ENCODE peak calls at places on chromosomes 12 and 14, in five cellular contexts. J is HCT116, I is heart right ventricle, W is fibroblast of lung, M is suprapubic skin. A is an unnamed sample.
A peak's percentile ranks its signal among the peaks of the same experiment; 100 is the strongest.

GRCh38 chr12:49336645-49337584 is at the start of gene C1QL4:
- DNase-seq in I (peak; percentile 81), M (peak; percentile 89), W (peak; percentile 52), J (peak; percentile 33), A (peak; percentile 96)

GRCh38 chr14:76772300-76773187 is 11.3 kb downstream of the VASH1 start:
- DNase-seq in I (peak; percentile 87), J (no peak), W (peak; percentile 44), M (no peak), A (no peak)

GRCh38 chr14:96126339-96126770 is 78.3 kb upstream of the BDKRB2 start:
- DNase-seq in W (no peak), M (no peak), I (no peak), J (no peak), A (peak; percentile 36)

GRCh38 chr14:21795456-21795855 is 121.8 kb upstream of the OR4E1 start:
- DNase-seq in W (no peak), I (no peak), M (no peak), J (no peak), A (no peak)

GRCh38 chr12:85092814-85093370 is 56.7 kb downstream of the LRRIQ1 start:
- DNase-seq in J (peak; percentile 69), M (no peak), W (no peak), I (no peak), A (no peak)

GRCh38 chr12:24814379-24815086 is 134.4 kb downstream of the BCAT1 start:
- DNase-seq in I (no peak), W (no peak), M (no peak), J (no peak), A (no peak)

GRCh38 chr12:45423931-45424330 is 208.0 kb downstream of the ANO6 start:
- DNase-seq in J (no peak), W (no peak), I (no peak), M (no peak), A (no peak)

GRCh38 chr14:29243355-29243754 is 476.8 kb downstream of the FOXG1 start:
- DNase-seq in I (no peak), M (no peak), J (no peak), W (peak; percentile 56), A (no peak)

GRCh38 chr12:3944620-3945019 is 71.4 kb upstream of the PARP11 start:
- DNase-seq in W (no peak), J (no peak), M (no peak), I (no peak), A (no peak)

GRCh38 chr12:66011731-66012130 is 118.8 kb downstream of the LLPH start:
- DNase-seq in I (no peak), W (no peak), M (no peak), J (no peak), A (no peak)

GRCh38 chr12:52228366-52228765 is 4.7 kb upstream of the KRT7 start:
- DNase-seq in I (no peak), M (no peak), J (no peak), W (no peak), A (no peak)

GRCh38 chr12:25557830-25558436 is 4.8 kb upstream of the LMNTD1 start:
- DNase-seq in I (no peak), J (peak; percentile 54), W (peak; percentile 73), M (no peak), A (no peak)

GRCh38 chr12:4763549-4763948 is 43.3 kb downstream of the GALNT8 start:
- DNase-seq in W (peak; percentile 23), J (peak; percentile 45), M (no peak), I (no peak), A (no peak)

GRCh38 chr12:31471061-31471460 is 119.9 kb downstream of the DENND5B start:
- DNase-seq in W (no peak), M (no peak), I (no peak), J (no peak), A (no peak)

GRCh38 chr12:106248177-106248848 is 493 bp upstream of the CKAP4 start:
- DNase-seq in I (peak; percentile 79), W (peak; percentile 71), M (peak; percentile 87), J (no peak), A (peak; percentile 88)

GRCh38 chr14:74985028-74985310 is 17.8 kb upstream of the EIF2B2 start:
- DNase-seq in J (no peak), I (no peak), W (no peak), M (no peak), A (no peak)

GRCh38 chr12:11765817-11766794 is 116.6 kb downstream of the ETV6 start:
- DNase-seq in J (no peak), I (peak; percentile 67), M (no peak), W (peak; percentile 79), A (no peak)

GRCh38 chr14:95362180-95362494 is 42.4 kb upstream of the CLMN start:
- DNase-seq in W (no peak), I (no peak), M (no peak), J (no peak), A (no peak)

GRCh38 chr12:3042394-3042793 is 34.8 kb upstream of the TSPAN9 start:
- DNase-seq in I (peak; percentile 63), M (no peak), W (no peak), J (no peak), A (no peak)

GRCh38 chr14:101870273-101870939 is 94.0 kb upstream of the DYNC1H1 start:
- DNase-seq in M (no peak), W (no peak), I (no peak), J (no peak), A (no peak)

GRCh38 chr14:76109087-76109880 is 42.4 kb upstream of the GPATCH2L start:
- DNase-seq in W (no peak), M (no peak), J (no peak), I (no peak), A (no peak)

GRCh38 chr14:100872641-100873071 is 30.9 kb downstream of the RTL1 start:
- DNase-seq in I (no peak), J (no peak), W (no peak), M (peak; percentile 53), A (no peak)

GRCh38 chr12:105939181-105939721 is 199.5 kb downstream of the NUAK1 start:
- DNase-seq in W (no peak), I (no peak), M (no peak), J (no peak), A (no peak)

GRCh38 chr14:73789996-73790581 is 61.5 kb upstream of the PTGR2 start:
- DNase-seq in W (peak; percentile 98), I (peak; percentile 85), M (peak; percentile 86), J (no peak), A (peak; percentile 87)

GRCh38 chr12:111412007-111412829 is 6.5 kb downstream of the SH2B3 start:
- DNase-seq in M (no peak), W (no peak), J (no peak), I (no peak), A (no peak)

GRCh38 chr14:103031956-103032355 is 25.4 kb downstream of the CDC42BPB start:
- DNase-seq in W (no peak), I (no peak), M (no peak), J (no peak), A (no peak)

GRCh38 chr14:70916776-70917175 is 9.5 kb downstream of the PCNX1 start:
- DNase-seq in I (no peak), M (no peak), W (no peak), J (no peak), A (no peak)

GRCh38 chr12:1418144-1418543 is 176.2 kb downstream of the FBXL14 start:
- DNase-seq in J (no peak), M (no peak), I (no peak), W (no peak), A (no peak)

GRCh38 chr14:77265561-77266335 is 5.3 kb downstream of the NGB start:
- DNase-seq in I (no peak), M (no peak), J (no peak), W (no peak), A (no peak)

DNA sequence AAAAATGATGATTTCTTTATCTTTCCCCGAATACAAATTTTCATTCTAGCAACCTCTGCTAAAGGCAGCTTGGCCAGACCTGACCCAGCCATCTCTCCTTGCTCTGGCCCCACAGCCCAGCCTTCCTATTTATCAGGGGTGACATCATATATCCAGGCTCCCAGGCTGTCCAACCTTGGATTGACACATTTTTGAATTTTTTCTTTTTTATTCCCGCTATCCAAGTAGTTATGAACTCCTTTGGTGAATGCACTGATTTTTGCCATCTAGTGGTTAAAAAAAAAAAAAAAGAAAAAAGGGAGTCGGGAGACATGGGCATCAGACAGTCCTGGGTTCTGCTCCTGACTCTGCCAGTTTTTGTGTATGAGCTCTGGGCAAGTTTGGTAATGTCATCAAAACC is 120.5 kb downstream of the PTPN11 start:
- DNase-seq in M (no peak), J (no peak), I (no peak), W (no peak), A (no peak)
- TF ChIP-seq CTCF in M (no peak), J (peak; percentile 41), I (no peak), W (no peak), A (no peak)

DNA sequence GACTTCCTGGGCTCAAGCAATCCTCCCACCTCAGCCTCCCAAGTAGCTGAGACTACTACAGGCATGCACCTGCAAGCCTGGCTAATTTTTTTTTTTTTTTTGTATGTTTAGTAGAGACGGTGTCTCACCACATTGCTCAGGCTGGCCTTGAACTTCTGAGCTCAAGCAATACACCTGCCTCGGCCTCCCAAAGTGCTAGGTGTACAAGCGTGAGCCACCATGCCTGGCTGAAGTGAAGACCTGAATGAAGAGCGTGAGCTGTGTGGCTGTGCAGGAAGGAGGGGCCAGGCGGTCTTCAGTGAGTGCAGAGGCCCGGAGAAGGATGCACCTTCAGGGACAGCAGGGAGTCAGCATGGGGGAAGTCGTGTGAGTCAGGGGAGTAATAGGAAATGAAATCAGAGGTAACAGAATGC is 14.9 kb upstream of the NFKBIA start:
- DNase-seq in J (no peak), W (no peak), M (no peak), I (no peak), A (no peak)
- TF ChIP-seq CTCF in J (no peak), W (no peak), M (no peak), I (no peak), A (no peak)

GRCh38 chr12:43444940-43445564 is 107.0 kb downstream of the ADAMTS20 start:
- DNase-seq in M (no peak), I (peak; percentile 29), W (peak; percentile 72), J (peak; percentile 73), A (no peak)
- TF ChIP-seq CTCF in M (no peak), I (peak; percentile 68), W (peak; percentile 92), J (peak; percentile 69), A (peak; percentile 86)

DNA sequence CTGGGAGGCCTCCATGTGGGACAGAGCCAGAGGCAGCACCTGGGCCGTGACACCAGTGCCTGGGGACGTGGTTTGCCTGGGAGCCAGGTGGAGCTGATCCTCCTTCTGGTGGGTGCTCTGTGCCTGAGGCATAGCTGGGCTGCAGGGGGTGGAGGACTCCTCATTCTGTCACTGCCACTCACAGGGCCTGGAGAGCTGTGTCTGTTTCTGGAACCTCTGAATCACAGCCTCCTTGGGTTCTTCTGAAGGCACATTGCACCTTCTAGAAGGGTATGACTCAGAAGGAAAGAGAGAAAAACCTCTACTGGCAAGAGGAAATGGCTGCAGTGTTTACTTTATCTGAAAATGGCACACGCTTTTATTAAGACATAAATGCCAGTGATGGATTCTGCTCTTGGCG is 659.8 kb downstream of the VRK1 start:
- DNase-seq in M (no peak), W (no peak), I (no peak), J (no peak), A (no peak)
- TF ChIP-seq CTCF in M (no peak), W (no peak), I (no peak), J (no peak), A (no peak)

A was measured in osteocyte.